ENCODE peak calls at places on chromosomes 6 and 20, in four cellular contexts. N, Q, G and L are unnamed samples.

GRCh38 chr20:47713941-47714450 is 71.3 kb downstream of the SULF2 start:
- DNase-seq in N (no peak), Q (peak), G (no peak), L (no peak)

GRCh38 chr6:146997062-146997461 is 207.2 kb upstream of the STXBP5 start:
- DNase-seq in N (no peak), Q (no peak), G (peak), L (no peak)

GRCh38 chr6:157272866-157273755 is 50.2 kb downstream of the TMEM242 start:
- DNase-seq in N (no peak), Q (peak), G (peak), L (peak)

GRCh38 chr20:45962031-45962755 is 9.8 kb downstream of the ZNF335 start:
- DNase-seq in N (no peak), Q (no peak), G (no peak), L (no peak)

GRCh38 chr6:53604623-53605190 is 59.8 kb upstream of the GCLC start:
- DNase-seq in N (no peak), Q (no peak), G (no peak), L (no peak)

GRCh38 chr6:106527979-106528378 is 101.3 kb downstream of the RTN4IP1 start:
- DNase-seq in N (no peak), Q (no peak), G (no peak), L (no peak)

GRCh38 chr6:146935489-146935888 is 268.7 kb upstream of the STXBP5 start:
- DNase-seq in N (no peak), Q (no peak), G (no peak), L (no peak)

GRCh38 chr6:34839696-34840352 is 47.9 kb downstream of the BLTP3A start:
- DNase-seq in N (no peak), Q (no peak), G (peak), L (no peak)

GRCh38 chr20:32325706-32326506 is 32.2 kb upstream of the ASXL1 start:
- DNase-seq in N (no peak), Q (peak), G (peak), L (no peak)

GRCh38 chr20:1160496-1160895 is 24.3 kb downstream of the TMEM74B start:
- DNase-seq in N (no peak), Q (no peak), G (no peak), L (no peak)

GRCh38 chr20:5513975-5514516 is 197.3 kb upstream of the PROKR2 start:
- DNase-seq in N (no peak), Q (peak), G (no peak), L (no peak)

GRCh38 chr6:1952726-1953360 is 292.6 kb downstream of the GMDS start:
- DNase-seq in N (no peak), Q (no peak), G (no peak), L (no peak)
- TF ChIP-seq ELF4 in N (no peak), Q (no peak), G (no peak), L (no peak)

DNA sequence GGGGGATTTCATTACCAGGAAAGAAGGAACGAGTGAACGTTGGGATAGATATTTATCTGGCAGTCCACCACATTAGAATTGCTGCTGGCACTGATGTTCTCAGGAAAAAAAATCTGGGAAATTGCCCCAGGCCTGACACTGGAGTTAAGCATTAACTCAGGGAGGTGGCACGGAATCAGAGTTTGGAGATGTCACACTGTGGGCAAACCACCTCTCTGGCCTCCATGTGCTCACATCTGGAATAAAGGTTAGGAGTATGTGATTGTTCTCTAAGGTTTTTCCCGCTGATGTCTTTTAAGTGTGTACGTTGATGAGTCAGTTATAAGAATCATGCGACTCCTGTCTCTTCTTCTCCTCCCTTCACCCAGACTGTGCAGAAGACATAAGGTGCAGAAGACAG is 7.9 kb downstream of the TGM3 start:
- DNase-seq in N (no peak), Q (no peak), G (no peak), L (no peak)
- TF ChIP-seq ELF4 in N (no peak), Q (no peak), G (no peak), L (no peak)

GRCh38 chr6:150293423-150294280 is 75.2 kb upstream of the IYD start:
- DNase-seq in N (no peak), Q (no peak), G (peak), L (no peak)
- TF ChIP-seq ELF4 in N (no peak), Q (no peak), G (no peak), L (no peak)

GRCh38 chr6:118896339-118897136 is 2.6 kb downstream of the ASF1A start:
- DNase-seq in N (peak), Q (peak), G (peak), L (no peak)

GRCh38 chr6:118893095-118893881 is 664 bp upstream of the ASF1A start:
- DNase-seq in N (peak), Q (peak), G (peak), L (no peak)

GRCh38 chr6:118893882-118894424 is at the start of gene ASF1A:
- DNase-seq in N (peak), Q (peak), G (peak), L (peak)

GRCh38 chr6:118895241-118895561 is 1.2 kb downstream of the ASF1A start:
- DNase-seq in N (no peak), Q (no peak), G (no peak), L (no peak)

GRCh38 chr6:118894425-118895240 is 681 bp downstream of the ASF1A start:
- DNase-seq in N (peak), Q (peak), G (peak), L (peak)
- TF ChIP-seq ELF4 in N (no peak), Q (no peak), G (no peak), L (no peak)

GRCh38 chr6:43173496-43174262 is 2.6 kb downstream of the SRF start:
- DNase-seq in N (no peak), Q (no peak), G (peak), L (no peak)

GRCh38 chr6:43174263-43175112 is 3.4 kb downstream of the SRF start:
- DNase-seq in N (peak), Q (peak), G (peak), L (peak)

GRCh38 chr6:43170452-43171283 is at the start of gene SRF:
- DNase-seq in N (peak), Q (peak), G (peak), L (peak)

GRCh38 chr6:43171284-43172126 is 436 bp downstream of the SRF start:
- DNase-seq in N (no peak), Q (no peak), G (no peak), L (peak)

GRCh38 chr6:43172127-43173007 is 1.3 kb downstream of the SRF start:
- DNase-seq in N (peak), Q (peak), G (peak), L (peak)
- TF ChIP-seq ELF4 in N (no peak), Q (no peak), G (no peak), L (no peak)

GRCh38 chr6:90249044-90249443 is 47.6 kb downstream of the BACH2 start:
- DNase-seq in N (no peak), Q (no peak), G (no peak), L (no peak)
- TF ChIP-seq ELF4 in N (no peak), Q (no peak), G (no peak), L (no peak)

GRCh38 chr20:34834459-34834893 is 9.0 kb upstream of the NCOA6 start:
- DNase-seq in N (peak), Q (peak), G (peak), L (no peak)
- TF ChIP-seq ELF4 in N (no peak), Q (no peak), G (no peak), L (no peak)

DNA sequence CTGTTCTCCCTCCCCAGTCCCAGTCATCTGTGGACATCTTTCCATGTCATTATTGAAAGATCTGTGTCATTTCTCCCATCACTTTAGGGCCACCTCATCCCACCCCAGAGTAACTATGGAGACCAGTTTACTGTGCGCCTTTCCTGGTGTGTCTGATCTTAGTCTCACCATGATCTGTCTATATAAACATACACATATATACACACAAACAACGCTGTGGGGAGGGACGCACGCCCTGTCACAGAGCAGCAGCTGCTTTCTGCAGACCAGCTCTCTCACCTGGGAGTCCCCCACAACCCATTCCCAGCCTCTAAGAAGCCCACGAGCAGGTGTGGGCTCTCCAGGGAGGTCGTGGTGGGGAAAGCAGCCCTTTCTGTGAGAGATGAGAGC is 68.1 kb upstream of the TOX2 start:
- DNase-seq in N (no peak), Q (no peak), G (no peak), L (no peak)
- TF ChIP-seq ELF4 in N (no peak), Q (no peak), G (no peak), L (no peak)

DNA sequence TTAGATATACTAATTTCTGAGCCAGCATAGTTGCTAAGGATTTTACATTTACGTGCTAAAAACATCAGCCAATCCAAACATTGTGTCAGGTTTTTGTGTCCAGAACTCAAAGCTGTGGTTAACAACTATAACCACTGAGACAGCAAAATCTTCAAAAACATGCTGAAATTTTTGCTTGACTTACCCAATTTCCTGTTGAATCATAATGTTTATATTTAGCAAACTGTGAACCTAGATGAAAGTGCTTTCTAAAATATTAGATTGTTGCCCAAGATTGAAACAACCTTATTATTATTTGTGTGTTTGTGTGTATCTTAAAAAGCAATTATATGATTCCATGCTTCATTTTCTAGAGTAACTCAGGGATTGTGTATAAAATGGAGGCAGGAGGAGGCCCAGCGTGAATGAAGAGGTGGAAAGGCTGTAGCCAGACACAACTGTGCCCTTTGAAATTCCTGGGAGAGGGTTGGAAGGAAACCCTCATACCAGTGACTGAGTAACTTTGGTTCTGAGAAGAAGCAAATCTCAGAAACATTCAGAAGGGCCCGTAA is 48.0 kb downstream of the ARMC2 start:
- DNase-seq in N (no peak), Q (no peak), G (no peak), L (no peak)
- TF ChIP-seq ELF4 in N (no peak), Q (no peak), G (no peak), L (no peak)

GRCh38 chr6:45148278-45148677 is 179.9 kb upstream of the RUNX2 start:
- DNase-seq in N (no peak), Q (no peak), G (no peak), L (no peak)
- TF ChIP-seq ELF4 in N (no peak), Q (no peak), G (no peak), L (no peak)